ENCODE peak calls at places on chromosomes 6 and 20, in five cellular contexts. W is naive thymus-derived CD4-positive, alpha-beta T cell; A is heart left ventricle; D is tibial nerve; B is heart right ventricle. Y is an unnamed sample.

GRCh38 chr6:98203170-98203806 is 631.1 kb upstream of the POU3F2 start:
- DNase-seq in B (no peak), A (no peak), D (no peak), W (no peak), Y (no peak)

GRCh38 chr6:148445620-148446019 is 103.0 kb downstream of the SASH1 start:
- DNase-seq in D (no peak), A (no peak), B (no peak), W (no peak), Y (no peak)

GRCh38 chr20:53884859-53885654 is 185.3 kb downstream of the BCAS1 start:
- DNase-seq in D (no peak), W (no peak), A (no peak), B (no peak), Y (no peak)

GRCh38 chr6:138234363-138234762 is 16.1 kb upstream of the PBOV1 start:
- DNase-seq in W (no peak), B (no peak), D (no peak), A (no peak), Y (no peak)

GRCh38 chr6:25629202-25629584 is 22.8 kb upstream of the SCGN start:
- DNase-seq in A (no peak), D (no peak), B (no peak), W (no peak), Y (no peak)

GRCh38 chr6:6925391-6926164 is 182.2 kb upstream of the RREB1 start:
- DNase-seq in A (no peak), B (no peak), W (no peak), D (no peak), Y (no peak)

GRCh38 chr6:74044417-74045096 is 348.6 kb downstream of the CD109 start:
- DNase-seq in B (no peak), D (no peak), W (no peak), A (peak; percentile 16), Y (no peak)

GRCh38 chr20:48002517-48002970 is 217.3 kb upstream of the SULF2 start:
- DNase-seq in B (no peak), A (no peak), W (no peak), D (no peak), Y (no peak)

GRCh38 chr6:35810831-35811698 is 5.9 kb downstream of the LHFPL5 start:
- DNase-seq in W (no peak), B (no peak), D (no peak), A (no peak), Y (peak; percentile 55)

GRCh38 chr6:117309613-117310012 is 44.3 kb downstream of the VGLL2 start:
- DNase-seq in D (no peak), W (no peak), B (no peak), A (no peak), Y (no peak)

GRCh38 chr6:117306227-117306784 is 40.9 kb downstream of the VGLL2 start:
- DNase-seq in D (no peak), B (no peak), W (no peak), A (no peak), Y (no peak)

GRCh38 chr6:117309069-117309468 is 43.7 kb downstream of the VGLL2 start:
- DNase-seq in B (no peak), A (no peak), D (no peak), W (no peak), Y (no peak)

GRCh38 chr6:117304446-117304845 is 39.1 kb downstream of the VGLL2 start:
- DNase-seq in B (no peak), W (no peak), D (no peak), A (no peak), Y (no peak)

GRCh38 chr6:117307655-117308054 is 42.3 kb downstream of the VGLL2 start:
- DNase-seq in D (no peak), B (no peak), A (no peak), W (no peak), Y (no peak)
- H3K27ac ChIP-seq in D (no peak overlapping the region), B (no peak overlapping the region), A (no peak overlapping the region), W (no peak overlapping the region), Y (no peak overlapping the region)

DNA sequence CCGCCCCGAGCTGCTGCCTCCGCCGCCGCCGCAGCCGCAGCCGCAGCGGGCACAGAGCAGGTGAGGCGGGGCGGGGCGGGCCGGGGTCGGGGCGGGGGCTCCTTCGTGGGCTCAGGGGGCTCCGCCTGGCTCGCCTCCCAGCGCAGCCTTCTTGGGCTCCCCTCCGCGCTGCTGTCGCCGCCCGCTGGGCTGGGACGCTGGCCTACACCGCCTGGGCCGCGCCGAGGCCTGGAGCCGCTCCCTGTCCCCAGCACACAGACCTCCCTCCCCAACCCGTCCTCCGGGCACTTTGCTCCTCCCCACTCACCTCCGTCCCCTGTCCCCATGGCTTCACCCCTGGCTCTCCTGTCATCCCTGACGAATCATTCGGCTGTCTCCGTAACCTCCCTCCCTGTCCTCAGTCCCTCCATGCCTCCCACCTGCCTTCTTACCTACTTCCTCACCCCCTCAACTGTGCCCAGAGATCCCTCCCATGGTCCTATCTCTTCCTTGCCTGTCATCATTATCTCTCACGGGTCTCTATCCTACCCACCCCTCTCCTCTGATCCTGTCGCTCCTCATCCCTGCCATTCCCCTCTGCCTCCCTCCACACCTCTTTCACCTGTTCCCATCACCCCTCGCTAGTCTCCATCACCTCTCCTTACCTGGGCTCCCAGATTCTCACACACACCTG is 504 bp downstream of the TTBK1 start:
- DNase-seq in W (no peak), B (no peak), D (no peak), A (no peak), Y (no peak)
- H3K4me3 ChIP-seq in W (no peak overlapping the region), B (no peak overlapping the region), D (no peak overlapping the region), A (no peak overlapping the region), Y (no peak overlapping the region)

GRCh38 chr20:24827603-24828295 is 121.3 kb upstream of the CST7 start:
- DNase-seq in A (no peak), D (no peak), W (no peak), B (no peak), Y (no peak)
- H3K27ac ChIP-seq in A (no peak overlapping the region), D (no peak overlapping the region), W (no peak overlapping the region), B (no peak overlapping the region), Y (no peak overlapping the region)

GRCh38 chr6:53493635-53494025 is 51.3 kb downstream of the GCLC start:
- DNase-seq in A (no peak), W (no peak), B (no peak), D (no peak), Y (no peak)
- H3K4me3 ChIP-seq in A (peak overlapping the region; percentile 33), W (no peak overlapping the region), B (no peak overlapping the region), D (no peak overlapping the region), Y (no peak overlapping the region)

DNA sequence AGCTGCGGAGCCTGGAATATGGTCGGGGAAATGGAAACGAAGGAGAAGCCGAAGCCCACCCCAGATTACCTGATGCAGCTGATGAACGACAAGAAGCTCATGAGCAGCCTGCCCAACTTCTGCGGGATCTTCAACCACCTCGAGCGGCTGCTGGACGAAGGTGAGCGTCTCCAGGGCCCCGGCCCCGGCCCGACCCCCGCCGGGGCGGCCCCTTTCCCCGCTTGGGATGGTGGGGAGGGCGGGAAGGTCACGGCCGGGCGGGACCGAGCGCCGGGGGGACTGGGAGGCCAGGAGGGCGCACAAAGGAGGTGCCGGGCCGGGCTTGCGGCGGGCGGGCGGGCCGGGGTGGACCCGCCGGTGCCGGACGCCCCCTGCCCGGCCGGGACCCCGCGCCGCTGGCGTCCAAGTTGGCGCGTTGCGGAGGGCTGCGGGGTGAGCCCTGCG is 680 bp downstream of the QKI start:
- DNase-seq in B (peak; percentile 34), W (peak; percentile 37), A (peak; percentile 27), D (no peak), Y (no peak)
- H3K27ac ChIP-seq in B (peak overlapping the region; percentile 99), W (peak overlapping the region; percentile 90), A (peak overlapping the region; percentile 94), D (peak overlapping the region; percentile 100), Y (peak overlapping the region; percentile 98)

DNA sequence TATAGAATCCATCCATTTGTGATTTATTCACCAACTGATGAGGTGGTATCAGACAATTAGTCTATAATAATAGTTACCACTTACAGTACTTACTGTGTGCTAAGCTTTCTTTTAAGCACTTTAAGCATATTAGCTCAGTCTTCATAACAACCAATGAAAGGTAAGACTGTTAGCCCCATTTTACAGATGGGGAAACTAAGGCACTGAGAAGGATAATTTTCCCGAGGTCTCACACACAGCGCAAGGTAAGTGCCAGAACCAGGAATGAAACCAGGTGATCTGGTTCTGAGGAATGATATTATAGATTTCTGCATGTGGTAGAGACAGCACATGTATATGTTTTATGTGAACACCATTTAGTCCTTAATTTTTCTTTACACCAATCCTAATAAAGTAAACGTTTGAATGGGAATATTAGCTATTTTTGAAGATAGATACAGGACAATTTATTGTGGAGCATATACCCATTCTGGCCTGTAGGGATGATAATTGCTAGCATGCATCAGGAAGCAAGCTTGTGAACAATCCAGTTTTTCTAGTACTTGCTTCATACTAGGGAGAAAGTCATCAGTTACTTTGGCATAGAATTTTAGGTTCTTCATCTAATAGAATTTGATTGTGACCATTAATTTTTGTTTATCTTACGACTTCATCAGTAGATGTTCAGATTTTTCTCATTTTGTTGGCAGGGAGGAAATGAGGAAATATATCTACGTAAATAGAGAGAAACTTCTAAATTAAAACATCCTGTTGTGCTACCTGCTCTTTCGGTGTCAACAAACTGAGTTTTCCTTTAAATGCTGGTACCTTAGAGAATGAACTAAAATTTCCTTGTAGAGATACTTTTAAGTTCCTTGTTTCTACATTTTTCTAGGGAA is 3.0 kb downstream of the YWHAB start:
- DNase-seq in D (no peak), B (no peak), A (no peak), W (no peak), Y (peak; percentile 20)
- H3K4me3 ChIP-seq in D (no peak overlapping the region), B (no peak overlapping the region), A (peak overlapping the region; percentile 96), W (peak overlapping the region; percentile 22), Y (no peak overlapping the region)

GRCh38 chr6:156956286-156956685 is 179.1 kb downstream of the ARID1B start:
- DNase-seq in D (no peak), B (no peak), A (no peak), W (no peak), Y (no peak)
- H3K27ac ChIP-seq in D (peak overlapping the region; percentile 0), B (peak overlapping the region; percentile 26), A (peak overlapping the region; percentile 71), W (no peak overlapping the region), Y (no peak overlapping the region)

DNA sequence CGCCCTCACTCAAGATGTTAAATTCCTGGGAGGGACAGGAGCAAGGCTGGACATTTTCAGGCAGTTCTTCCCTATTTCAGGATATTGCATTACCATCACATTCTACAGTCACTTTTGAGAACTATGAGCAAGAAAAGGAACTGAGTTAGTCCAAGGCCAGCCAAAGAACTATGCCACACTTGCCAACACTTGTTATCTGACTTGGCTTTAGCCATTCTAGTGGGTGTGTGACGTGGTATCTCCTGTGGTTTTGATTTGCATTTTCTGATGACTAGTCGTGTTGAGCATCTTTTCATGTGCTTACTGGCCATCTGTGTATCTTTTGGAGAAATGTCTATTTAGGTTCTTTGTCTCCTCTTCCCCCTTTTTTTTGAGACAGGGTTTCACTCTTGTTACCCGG is 12.0 kb downstream of the XRN2 start:
- DNase-seq in D (no peak), B (no peak), A (no peak), W (no peak), Y (no peak)
- H3K4me3 ChIP-seq in D (no peak overlapping the region), B (no peak overlapping the region), A (no peak overlapping the region), W (no peak overlapping the region), Y (no peak overlapping the region)

GRCh38 chr6:91634791-91635190 is 1047.9 kb upstream of the MAP3K7 start:
- DNase-seq in A (no peak), B (no peak), W (no peak), D (no peak), Y (peak; percentile 2)
- H3K27ac ChIP-seq in A (no peak overlapping the region), B (no peak overlapping the region), W (no peak overlapping the region), D (no peak overlapping the region), Y (no peak overlapping the region)

Y was measured in small intestine.